ENCODE peak calls at places on chromosomes 12 and 14, in ten cellular contexts. J is iris pigment epithelial cell; X is NCI-H1417; A is activated naive CD4-positive, alpha-beta T cell; E is tibial nerve; U is OCI-LY7; Q is ACHN; O is tibial artery; H is T-helper 9 cell; K is mucosa of descending colon. T is an unnamed sample.

GRCh38 chr14:104219731-104220224 is 81.4 kb downstream of the KIF26A start:
- DNase-seq in H (no peak), A (no peak), J (no peak), X (peak), Q (no peak), K (peak), E (no peak), O (no peak), U (no peak), T (no peak)

GRCh38 chr12:115794659-115795081 is 482.8 kb downstream of the MED13L start:
- DNase-seq in A (no peak), X (peak), H (no peak), K (no peak), U (no peak), Q (no peak), E (no peak), J (no peak), O (no peak), T (no peak)

GRCh38 chr12:128069359-128069997 is 197.5 kb upstream of the TMEM132C start:
- DNase-seq in X (peak), A (no peak), U (peak), Q (peak), K (no peak), H (no peak), E (peak), J (peak), O (no peak), T (no peak)

GRCh38 chr12:83225806-83226205 is 539.1 kb downstream of the TMTC2 start:
- DNase-seq in H (no peak), Q (no peak), O (no peak), X (no peak), K (no peak), J (no peak), A (no peak), U (no peak), E (no peak), T (no peak)

GRCh38 chr12:132178801-132179401 is 34.6 kb downstream of the NOC4L start:
- DNase-seq in H (peak), O (no peak), Q (no peak), U (no peak), K (peak), E (no peak), J (no peak), A (peak), X (peak), T (no peak)

GRCh38 chr14:38536376-38537038 is 280.6 kb upstream of the CLEC14A start:
- DNase-seq in H (no peak), E (no peak), Q (no peak), U (no peak), K (no peak), J (peak), A (no peak), O (no peak), X (no peak), T (no peak)

GRCh38 chr14:102320033-102320660 is 601 bp downstream of the ZNF839 start:
- DNase-seq in O (peak), Q (peak), E (peak), K (peak), X (no peak), H (peak), U (peak), J (peak), A (no peak), T (peak)

GRCh38 chr12:117255386-117255785 is 65.1 kb upstream of the FBXO21 start:
- DNase-seq in Q (no peak), A (no peak), K (no peak), H (no peak), J (no peak), X (no peak), O (no peak), E (no peak), U (no peak), T (no peak)

GRCh38 chr14:29521526-29522137 is 406.0 kb downstream of the PRKD1 start:
- DNase-seq in J (peak), Q (peak), E (no peak), X (peak), A (no peak), H (no peak), K (no peak), O (no peak), U (peak), T (no peak)

T was measured in immature natural killer cell.